ENCODE peak calls at places on chromosome 18, in four cellular contexts. V, Z, N and T are unnamed samples.

GRCh38 chr18:10482985-10483949 is 28.8 kb downstream of the APCDD1 start:
- DNase-seq in Z (no peak), N (no peak), V (no peak), T (peak)

GRCh38 chr18:55878224-55878623 is 290.2 kb upstream of the TCF4 start:
- DNase-seq in V (no peak), Z (no peak), N (no peak), T (no peak)

GRCh38 chr18:8706981-8707940 is 1.9 kb downstream of the MTCL1 start:
- DNase-seq in Z (no peak), V (no peak), N (peak), T (peak)

GRCh38 chr18:49802623-49803022 is 10.7 kb downstream of the ACAA2 start:
- DNase-seq in N (no peak), Z (no peak), V (no peak), T (no peak)

GRCh38 chr18:11726556-11726955 is 37.5 kb downstream of the GNAL start:
- DNase-seq in Z (no peak), N (no peak), V (no peak), T (no peak)

GRCh38 chr18:9516437-9517064 is 41.2 kb downstream of the RALBP1 start:
- DNase-seq in Z (peak), N (no peak), V (no peak), T (peak)

GRCh38 chr18:2979871-2980606 is 32.9 kb downstream of the LPIN2 start:
- DNase-seq in Z (no peak), V (no peak), N (no peak), T (no peak)

GRCh38 chr18:4058179-4058578 is 396.9 kb downstream of the DLGAP1 start:
- DNase-seq in N (no peak), Z (no peak), V (no peak), T (no peak)

GRCh38 chr18:3998698-3999333 is 456.3 kb downstream of the DLGAP1 start:
- DNase-seq in N (no peak), Z (no peak), V (no peak), T (peak)

GRCh38 chr18:61413388-61413787 is 80.2 kb downstream of the CDH20 start:
- DNase-seq in Z (no peak), V (no peak), N (no peak), T (no peak)

GRCh38 chr18:55419939-55420664 is 167.9 kb downstream of the TCF4 start:
- DNase-seq in Z (no peak), N (no peak), V (no peak), T (no peak)

GRCh38 chr18:62660741-62661140 is 54.6 kb upstream of the PHLPP1 start:
- DNase-seq in Z (no peak), V (no peak), N (no peak), T (no peak)